ENCODE peak calls at places on chromosomes 7 and 10, in six cellular contexts. One of them, this sample, is unnamed.

GRCh38 chr7:25360471-25360870 is 132.2 kb upstream of the NPVF start:
- DNase-seq in SK-N-SH: no peak
- DNase-seq in A549: no peak
- DNase-seq in OCI-LY7: no peak
- DNase-seq in endothelial cell of umbilical vein: no peak
- DNase-seq in keratinocyte: no peak
- DNase-seq in this sample: no peak

GRCh38 chr7:105913947-105914346 is 37.5 kb upstream of the ATXN7L1 start:
- DNase-seq in keratinocyte: no peak
- DNase-seq in SK-N-SH: no peak
- DNase-seq in OCI-LY7: no peak
- DNase-seq in A549: no peak
- DNase-seq in endothelial cell of umbilical vein: no peak
- DNase-seq in this sample: no peak

GRCh38 chr10:44975487-44976331 is 2.9 kb downstream of the DEPP1 start:
- DNase-seq in OCI-LY7: no peak
- DNase-seq in SK-N-SH: no peak
- DNase-seq in A549: no peak
- DNase-seq in keratinocyte: no peak
- DNase-seq in endothelial cell of umbilical vein: peak; percentile 96
- DNase-seq in this sample: peak; percentile 63

GRCh38 chr7:75054744-75055527 is 18.7 kb downstream of the RCC1L start:
- DNase-seq in A549: no peak
- DNase-seq in keratinocyte: no peak
- DNase-seq in OCI-LY7: no peak
- DNase-seq in endothelial cell of umbilical vein: peak; percentile 51
- DNase-seq in SK-N-SH: no peak
- DNase-seq in this sample: no peak

GRCh38 chr10:77637986-77638765 is 568 bp upstream of the KCNMA1 start:
- DNase-seq in OCI-LY7: no peak
- DNase-seq in SK-N-SH: peak; percentile 86
- DNase-seq in A549: peak; percentile 38
- DNase-seq in endothelial cell of umbilical vein: peak; percentile 25
- DNase-seq in keratinocyte: no peak
- DNase-seq in this sample: no peak

GRCh38 chr7:157549612-157550299 is 213.0 kb downstream of the DNAJB6 start:
- DNase-seq in keratinocyte: no peak
- DNase-seq in endothelial cell of umbilical vein: no peak
- DNase-seq in SK-N-SH: no peak
- DNase-seq in A549: no peak
- DNase-seq in OCI-LY7: no peak
- DNase-seq in this sample: no peak

GRCh38 chr10:10256860-10257259 is 760.8 kb upstream of the CELF2 start:
- DNase-seq in endothelial cell of umbilical vein: no peak
- DNase-seq in A549: no peak
- DNase-seq in OCI-LY7: no peak
- DNase-seq in SK-N-SH: no peak
- DNase-seq in keratinocyte: no peak
- DNase-seq in this sample: no peak

GRCh38 chr7:1844956-1845390 is 174.9 kb downstream of the ELFN1 start:
- DNase-seq in endothelial cell of umbilical vein: no peak
- DNase-seq in A549: no peak
- DNase-seq in OCI-LY7: no peak
- DNase-seq in SK-N-SH: peak; percentile 68
- DNase-seq in keratinocyte: no peak
- DNase-seq in this sample: no peak

GRCh38 chr10:80199828-80200227 is 5.5 kb downstream of the ANXA11 start:
- DNase-seq in keratinocyte: no peak
- DNase-seq in SK-N-SH: no peak
- DNase-seq in endothelial cell of umbilical vein: peak; percentile 92
- DNase-seq in OCI-LY7: no peak
- DNase-seq in A549: no peak
- DNase-seq in this sample: no peak

GRCh38 chr7:21469894-21470293 is 42.0 kb downstream of the SP4 start:
- DNase-seq in keratinocyte: no peak
- DNase-seq in A549: no peak
- DNase-seq in SK-N-SH: no peak
- DNase-seq in endothelial cell of umbilical vein: no peak
- DNase-seq in OCI-LY7: no peak
- DNase-seq in this sample: no peak

GRCh38 chr7:81161459-81162075 is 242.7 kb upstream of the SEMA3C start:
- DNase-seq in OCI-LY7: no peak
- DNase-seq in endothelial cell of umbilical vein: no peak
- DNase-seq in SK-N-SH: no peak
- DNase-seq in A549: peak; percentile 71
- DNase-seq in keratinocyte: no peak
- DNase-seq in this sample: no peak

GRCh38 chr7:85021090-85021704 is 165.7 kb downstream of the SEMA3D start:
- DNase-seq in OCI-LY7: no peak
- DNase-seq in A549: peak; percentile 1
- DNase-seq in endothelial cell of umbilical vein: peak; percentile 39
- DNase-seq in keratinocyte: no peak
- DNase-seq in SK-N-SH: no peak
- DNase-seq in this sample: no peak

GRCh38 chr7:135775230-135775629 is 26.6 kb upstream of the FAM180A start:
- DNase-seq in SK-N-SH: no peak
- DNase-seq in endothelial cell of umbilical vein: no peak
- DNase-seq in A549: no peak
- DNase-seq in OCI-LY7: no peak
- DNase-seq in keratinocyte: no peak
- DNase-seq in this sample: no peak

GRCh38 chr7:75813781-75814236 is at the start of gene CCL24:
- DNase-seq in A549: no peak
- DNase-seq in keratinocyte: no peak
- DNase-seq in SK-N-SH: no peak
- DNase-seq in endothelial cell of umbilical vein: no peak
- DNase-seq in OCI-LY7: no peak
- DNase-seq in this sample: no peak

GRCh38 chr10:75660833-75661232 is 229.4 kb downstream of the LRMDA start:
- DNase-seq in OCI-LY7: no peak
- DNase-seq in SK-N-SH: peak; percentile 13
- DNase-seq in keratinocyte: no peak
- DNase-seq in endothelial cell of umbilical vein: no peak
- DNase-seq in A549: no peak
- DNase-seq in this sample: no peak

GRCh38 chr10:88557659-88558058 is 25.5 kb downstream of the RNLS start:
- DNase-seq in endothelial cell of umbilical vein: no peak
- DNase-seq in keratinocyte: no peak
- DNase-seq in OCI-LY7: no peak
- DNase-seq in SK-N-SH: no peak
- DNase-seq in A549: no peak
- DNase-seq in this sample: no peak

GRCh38 chr10:122407375-122408125 is 33.0 kb downstream of the PLEKHA1 start:
- DNase-seq in SK-N-SH: no peak
- DNase-seq in OCI-LY7: no peak
- DNase-seq in endothelial cell of umbilical vein: peak; percentile 23
- DNase-seq in A549: no peak
- DNase-seq in keratinocyte: no peak
- DNase-seq in this sample: no peak

GRCh38 chr7:47654672-47655340 is 72.9 kb upstream of the TNS3 start:
- DNase-seq in A549: no peak
- DNase-seq in OCI-LY7: no peak
- DNase-seq in SK-N-SH: no peak
- DNase-seq in keratinocyte: no peak
- DNase-seq in endothelial cell of umbilical vein: no peak
- DNase-seq in this sample: no peak

GRCh38 chr7:38973760-38974159 is 3.9 kb upstream of the POU6F2 start:
- DNase-seq in SK-N-SH: no peak
- DNase-seq in OCI-LY7: no peak
- DNase-seq in keratinocyte: no peak
- DNase-seq in endothelial cell of umbilical vein: no peak
- DNase-seq in A549: no peak
- DNase-seq in this sample: no peak

GRCh38 chr7:11758627-11759111 is 73.3 kb downstream of the THSD7A start:
- DNase-seq in endothelial cell of umbilical vein: peak; percentile 35
- DNase-seq in A549: no peak
- DNase-seq in keratinocyte: no peak
- DNase-seq in OCI-LY7: no peak
- DNase-seq in SK-N-SH: no peak
- DNase-seq in this sample: no peak

GRCh38 chr7:29459591-29459990 is 104.0 kb upstream of the PRR15 start:
- DNase-seq in OCI-LY7: no peak
- DNase-seq in A549: no peak
- DNase-seq in endothelial cell of umbilical vein: no peak
- DNase-seq in SK-N-SH: no peak
- DNase-seq in keratinocyte: no peak
- DNase-seq in this sample: no peak

GRCh38 chr10:34280599-34281374 is 534.3 kb downstream of the PARD3 start:
- DNase-seq in SK-N-SH: no peak
- DNase-seq in keratinocyte: peak; percentile 66
- DNase-seq in A549: peak; percentile 35
- DNase-seq in OCI-LY7: no peak
- DNase-seq in endothelial cell of umbilical vein: peak; percentile 93
- DNase-seq in this sample: no peak

GRCh38 chr10:125802739-125803138 is 20.3 kb downstream of the UROS start:
- DNase-seq in OCI-LY7: no peak
- DNase-seq in SK-N-SH: no peak
- DNase-seq in A549: no peak
- DNase-seq in keratinocyte: no peak
- DNase-seq in endothelial cell of umbilical vein: no peak
- DNase-seq in this sample: no peak
- H3K4me2 ChIP-seq in OCI-LY7: no peak overlapping the region
- H3K4me2 ChIP-seq in SK-N-SH: no peak overlapping the region
- H3K4me2 ChIP-seq in A549: no peak overlapping the region
- H3K4me2 ChIP-seq in keratinocyte: no peak overlapping the region
- H3K4me2 ChIP-seq in endothelial cell of umbilical vein: no peak overlapping the region
- H3K4me2 ChIP-seq in this sample: no peak overlapping the region

GRCh38 chr7:3560495-3560894 is 259.4 kb downstream of the SDK1 start:
- DNase-seq in A549: no peak
- DNase-seq in SK-N-SH: no peak
- DNase-seq in endothelial cell of umbilical vein: no peak
- DNase-seq in OCI-LY7: no peak
- DNase-seq in keratinocyte: no peak
- DNase-seq in this sample: no peak

GRCh38 chr7:3559178-3559765 is 258.2 kb downstream of the SDK1 start:
- DNase-seq in OCI-LY7: no peak
- DNase-seq in endothelial cell of umbilical vein: peak; percentile 88
- DNase-seq in keratinocyte: peak; percentile 48
- DNase-seq in SK-N-SH: no peak
- DNase-seq in A549: peak; percentile 33
- DNase-seq in this sample: no peak

GRCh38 chr7:3561908-3562307 is 260.9 kb downstream of the SDK1 start:
- DNase-seq in keratinocyte: no peak
- DNase-seq in A549: no peak
- DNase-seq in OCI-LY7: no peak
- DNase-seq in endothelial cell of umbilical vein: no peak
- DNase-seq in SK-N-SH: no peak
- DNase-seq in this sample: no peak

GRCh38 chr7:3568516-3568915 is 267.5 kb downstream of the SDK1 start:
- DNase-seq in OCI-LY7: no peak
- DNase-seq in keratinocyte: no peak
- DNase-seq in SK-N-SH: no peak
- DNase-seq in A549: no peak
- DNase-seq in endothelial cell of umbilical vein: no peak
- DNase-seq in this sample: no peak

DNA sequence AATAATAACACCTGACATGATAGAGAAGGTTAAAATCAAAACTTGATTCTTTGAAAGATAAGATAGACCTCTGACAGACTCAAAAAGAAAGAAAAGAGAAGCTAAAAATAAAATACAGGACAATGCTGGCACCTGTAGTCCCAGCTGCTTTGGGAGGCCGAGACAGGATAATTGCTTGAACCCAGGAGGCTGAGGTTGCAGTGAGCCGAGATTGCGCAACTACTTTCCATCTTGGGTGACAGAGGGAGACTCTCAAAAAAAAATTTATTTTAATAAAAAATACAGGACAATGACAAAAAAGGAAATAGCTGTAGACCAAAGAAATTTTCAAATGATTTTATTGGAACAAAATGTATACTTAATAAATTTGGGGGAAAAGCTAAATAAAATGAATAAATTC is 263.2 kb downstream of the SDK1 start:
- DNase-seq in A549: no peak
- DNase-seq in keratinocyte: no peak
- DNase-seq in OCI-LY7: no peak
- DNase-seq in SK-N-SH: no peak
- DNase-seq in endothelial cell of umbilical vein: no peak
- DNase-seq in this sample: no peak
- H3K4me2 ChIP-seq in A549: no peak overlapping the region
- H3K4me2 ChIP-seq in keratinocyte: no peak overlapping the region
- H3K4me2 ChIP-seq in OCI-LY7: no peak overlapping the region
- H3K4me2 ChIP-seq in SK-N-SH: no peak overlapping the region
- H3K4me2 ChIP-seq in endothelial cell of umbilical vein: no peak overlapping the region
- H3K4me2 ChIP-seq in this sample: no peak overlapping the region

DNA sequence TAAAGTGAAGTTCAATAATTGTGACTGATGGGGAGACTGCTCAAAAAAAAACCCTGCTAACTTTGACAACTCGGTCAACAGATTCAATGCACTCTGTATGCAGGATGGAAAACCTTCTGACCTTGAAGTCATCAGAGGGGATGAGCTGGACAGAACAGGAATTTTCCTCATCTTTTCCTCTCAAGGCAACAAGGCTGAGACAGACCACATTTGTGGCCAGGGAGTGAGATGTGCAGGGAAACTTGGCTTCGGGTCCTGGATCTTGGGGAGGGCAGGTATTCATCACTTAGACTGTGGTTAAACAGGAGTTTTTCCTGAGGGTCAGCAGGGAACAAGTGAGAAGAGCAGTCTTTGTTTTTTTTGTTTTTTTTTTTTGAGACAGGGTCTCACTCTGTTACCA is 100.6 kb downstream of the BAMBI start:
- DNase-seq in keratinocyte: no peak
- DNase-seq in endothelial cell of umbilical vein: no peak
- DNase-seq in OCI-LY7: no peak
- DNase-seq in A549: no peak
- DNase-seq in SK-N-SH: no peak
- DNase-seq in this sample: no peak
- H3K4me2 ChIP-seq in keratinocyte: no peak overlapping the region
- H3K4me2 ChIP-seq in endothelial cell of umbilical vein: no peak overlapping the region
- H3K4me2 ChIP-seq in OCI-LY7: no peak overlapping the region
- H3K4me2 ChIP-seq in A549: no peak overlapping the region
- H3K4me2 ChIP-seq in SK-N-SH: no peak overlapping the region
- H3K4me2 ChIP-seq in this sample: no peak overlapping the region

GRCh38 chr10:3467052-3467906 is 294.7 kb upstream of the PITRM1 start:
- DNase-seq in OCI-LY7: no peak
- DNase-seq in SK-N-SH: no peak
- DNase-seq in endothelial cell of umbilical vein: peak; percentile 99
- DNase-seq in keratinocyte: peak; percentile 95
- DNase-seq in A549: peak; percentile 73
- DNase-seq in this sample: peak; percentile 37
- H3K4me2 ChIP-seq in OCI-LY7: no peak overlapping the region
- H3K4me2 ChIP-seq in SK-N-SH: peak overlapping the region; percentile 73
- H3K4me2 ChIP-seq in endothelial cell of umbilical vein: peak overlapping the region; percentile 65
- H3K4me2 ChIP-seq in keratinocyte: peak overlapping the region; percentile 92
- H3K4me2 ChIP-seq in A549: peak overlapping the region; percentile 85
- H3K4me2 ChIP-seq in this sample: peak overlapping the region; percentile 53

DNA sequence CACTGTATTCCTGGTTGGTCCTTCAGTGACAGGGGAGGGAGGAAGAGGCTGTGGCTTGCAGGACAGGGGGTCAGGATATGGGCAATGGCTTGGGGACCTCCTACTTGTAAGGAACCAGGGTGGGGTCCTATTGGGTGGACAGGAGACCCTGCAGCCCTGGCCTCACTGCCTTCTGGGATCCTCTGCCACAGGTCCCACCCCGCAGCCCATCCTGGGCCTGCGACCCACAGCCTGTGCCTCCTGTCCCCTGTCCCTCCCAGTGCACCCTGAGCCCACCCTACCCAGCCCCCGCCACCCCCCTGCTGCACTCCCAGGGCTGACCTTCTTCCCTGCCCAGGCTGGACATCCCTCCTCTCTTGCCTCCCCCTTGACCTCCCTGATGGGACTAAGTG is 58.7 kb upstream of the MYL10 start:
- DNase-seq in endothelial cell of umbilical vein: no peak
- DNase-seq in OCI-LY7: no peak
- DNase-seq in keratinocyte: no peak
- DNase-seq in SK-N-SH: peak; percentile 65
- DNase-seq in A549: no peak
- DNase-seq in this sample: no peak
- H3K4me2 ChIP-seq in endothelial cell of umbilical vein: no peak overlapping the region
- H3K4me2 ChIP-seq in OCI-LY7: peak overlapping the region; percentile 61
- H3K4me2 ChIP-seq in keratinocyte: no peak overlapping the region
- H3K4me2 ChIP-seq in SK-N-SH: peak overlapping the region; percentile 78
- H3K4me2 ChIP-seq in A549: peak overlapping the region; percentile 88
- H3K4me2 ChIP-seq in this sample: peak overlapping the region; percentile 83

This sample was measured in DND-41.